ENCODE peak calls at places on chromosomes 13 and 19, in eight cellular contexts. H, N, L, Y, R, F, S and A are unnamed samples.
A peak's percentile ranks its signal among the peaks of the same experiment; 100 is the strongest.

GRCh38 chr13:92175330-92175729 is 776.9 kb downstream of the GPC5 start:
- DNase-seq in H (no peak), N (peak; percentile 67), L (no peak), Y (peak; percentile 27), R (no peak), F (no peak), S (peak; percentile 9), A (peak; percentile 66)

GRCh38 chr13:97226788-97227627 is 4.9 kb downstream of the MBNL2 start:
- DNase-seq in H (peak; percentile 78), N (peak; percentile 80), L (no peak), Y (no peak), R (no peak), F (no peak), S (peak; percentile 76), A (no peak)

GRCh38 chr19:28103916-28104315 is 1109.0 kb downstream of the UQCRFS1 start:
- DNase-seq in H (no peak), N (peak; percentile 74), L (no peak), Y (no peak), R (no peak), F (no peak), S (no peak), A (no peak)

GRCh38 chr19:3275068-3275582 is 50.7 kb downstream of the CELF5 start:
- DNase-seq in H (no peak), N (peak; percentile 92), L (no peak), Y (peak; percentile 65), R (peak; percentile 36), F (no peak), S (peak; percentile 62), A (no peak)

GRCh38 chr13:41610426-41610825 is 153.1 kb downstream of the RGCC start:
- DNase-seq in H (peak; percentile 39), N (no peak), L (no peak), Y (peak; percentile 66), R (no peak), F (no peak), S (no peak), A (no peak)

GRCh38 chr13:59346861-59347470 is 816.8 kb downstream of the DIAPH3 start:
- DNase-seq in H (no peak), N (peak; percentile 11), L (no peak), Y (no peak), R (no peak), F (no peak), S (no peak), A (no peak)

GRCh38 chr19:12913871-12914690 is 5.0 kb downstream of the SYCE2 start:
- DNase-seq in H (no peak), N (no peak), L (no peak), Y (peak; percentile 49), R (no peak), F (no peak), S (no peak), A (no peak)

GRCh38 chr13:91017669-91018053 is 329.8 kb upstream of the MIR17HG start:
- DNase-seq in H (no peak), N (peak; percentile 37), L (no peak), Y (no peak), R (peak; percentile 31), F (peak; percentile 49), S (peak; percentile 38), A (no peak)

GRCh38 chr19:41936961-41937360 is 8.7 kb upstream of the ERFL start:
- DNase-seq in H (no peak), N (peak; percentile 1), L (no peak), Y (no peak), R (no peak), F (no peak), S (no peak), A (no peak)

GRCh38 chr19:10006335-10006708 is 4.0 kb downstream of the COL5A3 start:
- DNase-seq in H (no peak), N (no peak), L (no peak), Y (no peak), R (no peak), F (no peak), S (no peak), A (no peak)

GRCh38 chr13:99311137-99311536 is 3.9 kb upstream of the GPR183 start:
- DNase-seq in H (no peak), N (peak; percentile 27), L (no peak), Y (no peak), R (no peak), F (no peak), S (peak; percentile 78), A (no peak)

GRCh38 chr13:61255035-61255796 is 160.4 kb downstream of the PCDH20 start:
- DNase-seq in H (peak; percentile 6), N (peak; percentile 78), L (no peak), Y (peak; percentile 3), R (peak; percentile 2), F (peak; percentile 50), S (no peak), A (no peak)

GRCh38 chr13:76879876-76880270 is 6.3 kb downstream of the KCTD12 start:
- DNase-seq in H (peak; percentile 64), N (no peak), L (no peak), Y (no peak), R (no peak), F (no peak), S (no peak), A (no peak)

GRCh38 chr13:76884571-76885202 is 1.5 kb downstream of the KCTD12 start:
- DNase-seq in H (peak; percentile 64), N (no peak), L (no peak), Y (no peak), R (no peak), F (no peak), S (no peak), A (no peak)

GRCh38 chr13:76884167-76884566 is 2.0 kb downstream of the KCTD12 start:
- DNase-seq in H (peak; percentile 79), N (peak; percentile 77), L (no peak), Y (no peak), R (no peak), F (no peak), S (no peak), A (no peak)

GRCh38 chr13:76885203-76886004 is 801 bp downstream of the KCTD12 start:
- DNase-seq in H (peak; percentile 82), N (peak; percentile 80), L (no peak), Y (no peak), R (no peak), F (peak; percentile 75), S (peak; percentile 23), A (no peak)

DNA sequence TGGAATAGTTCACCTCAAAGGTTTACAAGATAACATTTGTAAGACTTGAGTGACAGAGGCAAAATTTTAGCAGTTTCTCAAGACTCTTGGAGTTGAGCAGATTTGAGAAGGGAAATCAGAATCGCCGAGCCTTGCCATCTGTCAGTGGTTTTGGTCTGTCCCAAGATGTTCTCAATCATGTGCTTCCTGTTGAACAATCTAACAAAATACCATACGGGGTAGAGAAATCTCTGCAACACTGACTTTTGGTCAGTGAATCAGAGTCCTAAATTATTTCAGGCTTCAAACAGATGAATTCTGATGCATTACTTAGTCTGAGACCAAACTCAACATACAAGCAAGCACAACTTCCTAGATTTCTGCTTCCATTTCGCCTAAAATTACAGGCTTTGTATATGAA is 3.8 kb downstream of the KCTD12 start:
- DNase-seq in H (peak; percentile 62), N (no peak), L (no peak), Y (no peak), R (no peak), F (no peak), S (no peak), A (no peak)
- H3K27ac ChIP-seq in H (peak overlapping the region; percentile 83), N (no peak overlapping the region), L (no peak overlapping the region), Y (no peak overlapping the region), R (no peak overlapping the region), F (no peak overlapping the region), S (no peak overlapping the region), A (no peak overlapping the region)

DNA sequence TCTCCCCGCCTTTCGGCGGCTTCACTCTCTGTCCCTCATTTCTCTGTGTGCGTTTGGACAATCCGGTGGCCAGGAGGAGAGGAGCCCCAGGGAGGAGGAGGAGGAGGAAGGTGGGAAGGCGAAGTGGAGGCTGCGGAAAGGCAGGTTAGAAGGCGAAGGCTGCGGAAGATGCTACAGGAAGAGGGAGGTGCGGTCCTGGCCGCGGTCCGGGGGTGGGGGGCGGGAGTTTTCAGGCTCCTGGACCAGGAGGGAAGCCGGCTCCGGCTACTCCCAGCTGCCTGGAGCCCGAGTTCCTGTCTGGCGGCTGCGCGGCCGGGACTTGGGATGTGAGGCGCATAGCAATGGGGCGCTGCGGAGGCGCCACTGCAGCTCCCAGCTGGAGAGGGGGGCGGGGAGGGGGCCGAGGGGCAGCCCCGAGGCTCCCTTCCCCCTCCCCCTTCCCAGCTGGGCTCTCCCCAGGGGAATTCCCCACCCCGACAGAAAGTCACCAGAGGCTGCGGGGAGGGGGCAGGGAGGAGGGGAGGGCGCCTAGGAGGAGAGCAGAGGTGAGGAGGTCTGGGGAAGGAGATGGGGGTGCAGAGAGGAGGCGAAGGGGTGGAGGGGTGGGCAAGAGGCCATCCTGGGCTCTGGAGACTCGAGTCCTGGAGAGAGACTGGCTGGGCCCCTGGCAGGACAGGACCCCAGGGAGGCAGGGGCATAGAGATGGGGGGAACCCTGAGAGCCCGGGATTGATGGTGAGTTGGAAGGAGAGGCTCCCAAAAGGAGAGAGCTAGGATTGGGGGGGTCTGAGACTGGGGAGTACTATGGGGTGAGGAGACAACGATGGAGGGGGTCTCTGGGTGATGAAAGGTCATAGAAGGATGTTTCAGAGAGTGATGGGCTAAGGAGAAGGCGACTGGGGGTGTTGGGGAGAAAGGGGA is 2.0 kb downstream of the LRRC4B start:
- DNase-seq in H (no peak), N (peak; percentile 85), L (no peak), Y (no peak), R (no peak), F (peak; percentile 70), S (no peak), A (no peak)
- TF ChIP-seq EZH2 in H (no peak), N (peak; percentile 62), L (no peak), Y (no peak), R (no peak), F (no peak), S (no peak), A (no peak)

GRCh38 chr19:31448221-31448657 is 99.0 kb upstream of the TSHZ3 start:
- DNase-seq in H (no peak), N (no peak), L (no peak), Y (no peak), R (no peak), F (no peak), S (no peak), A (no peak)
- TF ChIP-seq POLR2AphosphoS5 in H (no peak), N (no peak), L (no peak), Y (no peak), R (no peak), F (no peak), S (no peak), A (no peak)

GRCh38 chr19:33377586-33378475 is 4.3 kb downstream of the CEBPG start:
- DNase-seq in H (peak; percentile 56), N (no peak), L (no peak), Y (no peak), R (no peak), F (no peak), S (no peak), A (no peak)
- H3K27ac ChIP-seq in H (peak overlapping the region; percentile 94), N (no peak overlapping the region), L (no peak overlapping the region), Y (no peak overlapping the region), R (no peak overlapping the region), F (no peak overlapping the region), S (no peak overlapping the region), A (peak overlapping the region; percentile 17)